ENCODE peak calls at places on chromosome X, in four cellular contexts. One of them, this sample, is unnamed.

GRCh38 chrX:24395775-24396174 is 35.3 kb downstream of the SUPT20HL1 start:
- DNase-seq in K562: peak; percentile 54
- DNase-seq in HepG2: peak; percentile 43
- DNase-seq in GM12878: peak; percentile 51
- DNase-seq in this sample: peak; percentile 75

GRCh38 chrX:15321447-15321846 is 6.0 kb upstream of the ASB11 start:
- DNase-seq in K562: no peak
- DNase-seq in HepG2: no peak
- DNase-seq in GM12878: no peak
- DNase-seq in this sample: no peak

GRCh38 chrX:140712413-140713173 is 3.0 kb downstream of the LINC00632 start:
- DNase-seq in K562: no peak
- DNase-seq in HepG2: no peak
- DNase-seq in GM12878: no peak
- DNase-seq in this sample: peak; percentile 46

GRCh38 chrX:141142946-141143345 is 34.0 kb downstream of the LDOC1 start:
- DNase-seq in K562: no peak
- DNase-seq in HepG2: no peak
- DNase-seq in GM12878: no peak
- DNase-seq in this sample: no peak

GRCh38 chrX:124388562-124388961 is 42.2 kb downstream of the SH2D1A start:
- DNase-seq in K562: peak; percentile 75
- DNase-seq in HepG2: peak; percentile 9
- DNase-seq in GM12878: no peak
- DNase-seq in this sample: peak; percentile 67

GRCh38 chrX:154799554-154800348 is 5.5 kb downstream of the MPP1 start:
- DNase-seq in K562: peak; percentile 32
- DNase-seq in HepG2: peak; percentile 90
- DNase-seq in GM12878: no peak
- DNase-seq in this sample: no peak

GRCh38 chrX:121308276-121308805 is 260.9 kb downstream of the GLUD2 start:
- DNase-seq in K562: peak; percentile 38
- DNase-seq in HepG2: peak; percentile 6
- DNase-seq in GM12878: peak; percentile 68
- DNase-seq in this sample: peak; percentile 57

GRCh38 chrX:133297284-133297683 is 79.1 kb upstream of the TFDP3 start:
- DNase-seq in K562: no peak
- DNase-seq in HepG2: no peak
- DNase-seq in GM12878: no peak
- DNase-seq in this sample: no peak

GRCh38 chrX:1679238-1679637 is 64.4 kb downstream of the ASMT start:
- DNase-seq in K562: no peak
- DNase-seq in HepG2: no peak
- DNase-seq in GM12878: no peak
- DNase-seq in this sample: no peak

GRCh38 chrX:111123125-111123524 is 27.1 kb downstream of the PAK3 start:
- DNase-seq in K562: no peak
- DNase-seq in HepG2: no peak
- DNase-seq in GM12878: no peak
- DNase-seq in this sample: no peak

GRCh38 chrX:72308566-72309296 is 3.0 kb upstream of the CITED1 start:
- DNase-seq in K562: peak; percentile 71
- DNase-seq in HepG2: peak; percentile 27
- DNase-seq in GM12878: no peak
- DNase-seq in this sample: peak; percentile 86

GRCh38 chrX:2242326-2242725 is 258.4 kb downstream of the DHRSX start:
- DNase-seq in K562: no peak
- DNase-seq in HepG2: no peak
- DNase-seq in GM12878: no peak
- DNase-seq in this sample: no peak

GRCh38 chrX:134654398-134655012 is 3.8 kb downstream of the PLAC1 start:
- DNase-seq in K562: no peak
- DNase-seq in HepG2: no peak
- DNase-seq in GM12878: no peak
- DNase-seq in this sample: no peak

GRCh38 chrX:11908371-11908770 is 150.3 kb downstream of the MSL3 start:
- DNase-seq in K562: peak; percentile 9
- DNase-seq in HepG2: peak; percentile 2
- DNase-seq in GM12878: peak; percentile 25
- DNase-seq in this sample: peak; percentile 20

GRCh38 chrX:108610141-108610540 is 126.2 kb downstream of the IRS4 start:
- DNase-seq in K562: no peak
- DNase-seq in HepG2: no peak
- DNase-seq in GM12878: no peak
- DNase-seq in this sample: no peak

GRCh38 chrX:6383488-6383887 is 151.4 kb downstream of the VCX3A start:
- DNase-seq in K562: no peak
- DNase-seq in HepG2: no peak
- DNase-seq in GM12878: no peak
- DNase-seq in this sample: no peak

GRCh38 chrX:72461766-72462165 is 110.9 kb downstream of the HDAC8 start:
- DNase-seq in K562: no peak
- DNase-seq in HepG2: no peak
- DNase-seq in GM12878: no peak
- DNase-seq in this sample: no peak

GRCh38 chrX:49066278-49066677 is 7.5 kb downstream of the CCDC120 start:
- DNase-seq in K562: no peak
- DNase-seq in HepG2: no peak
- DNase-seq in GM12878: no peak
- DNase-seq in this sample: no peak

GRCh38 chrX:40167240-40168182 is 69.8 kb upstream of the BCOR start:
- DNase-seq in K562: peak; percentile 46
- DNase-seq in HepG2: no peak
- DNase-seq in GM12878: no peak
- DNase-seq in this sample: no peak

GRCh38 chrX:31580227-31580626 is 508.4 kb upstream of the FTHL17 start:
- DNase-seq in K562: no peak
- DNase-seq in HepG2: no peak
- DNase-seq in GM12878: no peak
- DNase-seq in this sample: peak; percentile 21

GRCh38 chrX:149490100-149490499 is 15.0 kb downstream of the IDS start:
- DNase-seq in K562: no peak
- DNase-seq in HepG2: no peak
- DNase-seq in GM12878: no peak
- DNase-seq in this sample: no peak

GRCh38 chrX:136166221-136166855 is 19.0 kb downstream of the FHL1 start:
- DNase-seq in K562: peak; percentile 17
- DNase-seq in HepG2: no peak
- DNase-seq in GM12878: no peak
- DNase-seq in this sample: peak; percentile 23

GRCh38 chrX:39309018-39309620 is 507.9 kb downstream of the MID1IP1 start:
- DNase-seq in K562: no peak
- DNase-seq in HepG2: no peak
- DNase-seq in GM12878: no peak
- DNase-seq in this sample: no peak

GRCh38 chrX:97854071-97854470 is 970.4 kb downstream of the RPA4 start:
- DNase-seq in K562: no peak
- DNase-seq in HepG2: no peak
- DNase-seq in GM12878: no peak
- DNase-seq in this sample: no peak
- TF ChIP-seq TARDBP in K562: no peak
- TF ChIP-seq TARDBP in HepG2: no peak
- TF ChIP-seq TARDBP in GM12878: no peak
- TF ChIP-seq TARDBP in this sample: no peak

DNA sequence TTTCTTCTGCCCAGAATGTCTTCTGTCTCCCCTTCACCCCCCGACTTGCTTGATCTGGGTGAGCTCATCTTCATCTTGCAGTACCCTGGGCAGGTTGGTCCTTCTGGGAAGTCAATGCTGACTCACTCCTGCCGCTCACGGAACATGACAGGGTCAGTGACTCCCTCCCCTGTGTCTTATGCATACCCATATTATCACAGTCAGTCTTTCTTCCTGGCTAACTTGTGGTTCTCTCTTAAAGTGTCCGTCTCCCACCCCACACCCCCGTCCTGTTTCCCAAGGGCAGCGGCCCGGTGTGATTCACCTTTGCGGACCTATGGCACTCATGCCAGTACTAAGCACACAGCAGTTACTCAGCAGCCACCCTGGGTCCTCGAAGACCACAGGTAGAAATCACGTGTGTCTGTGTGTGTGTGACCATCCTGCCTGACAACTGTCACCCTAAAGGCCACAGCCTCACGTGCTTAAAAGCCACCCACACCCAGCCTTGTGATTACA is 17.7 kb downstream of the IQSEC2 start:
- DNase-seq in K562: peak; percentile 85
- DNase-seq in HepG2: no peak
- DNase-seq in GM12878: no peak
- DNase-seq in this sample: no peak
- TF ChIP-seq TARDBP in K562: no peak
- TF ChIP-seq TARDBP in HepG2: no peak
- TF ChIP-seq TARDBP in GM12878: no peak
- TF ChIP-seq TARDBP in this sample: no peak

GRCh38 chrX:97863261-97863660 is 979.6 kb downstream of the RPA4 start:
- DNase-seq in K562: no peak
- DNase-seq in HepG2: no peak
- DNase-seq in GM12878: no peak
- DNase-seq in this sample: no peak
- TF ChIP-seq TARDBP in K562: no peak
- TF ChIP-seq TARDBP in HepG2: no peak
- TF ChIP-seq TARDBP in GM12878: no peak
- TF ChIP-seq TARDBP in this sample: no peak

GRCh38 chrX:44310227-44310626 is 33.2 kb downstream of the EFHC2 start:
- DNase-seq in K562: no peak
- DNase-seq in HepG2: no peak
- DNase-seq in GM12878: no peak
- DNase-seq in this sample: no peak
- TF ChIP-seq TARDBP in K562: no peak
- TF ChIP-seq TARDBP in HepG2: no peak
- TF ChIP-seq TARDBP in GM12878: no peak
- TF ChIP-seq TARDBP in this sample: no peak

GRCh38 chrX:47614618-47615017 is 5.0 kb downstream of the SYN1 start:
- DNase-seq in K562: no peak
- DNase-seq in HepG2: no peak
- DNase-seq in GM12878: no peak
- DNase-seq in this sample: no peak

GRCh38 chrX:47611926-47612325 is 7.7 kb downstream of the SYN1 start:
- DNase-seq in K562: no peak
- DNase-seq in HepG2: no peak
- DNase-seq in GM12878: no peak
- DNase-seq in this sample: no peak

GRCh38 chrX:47612418-47612817 is 7.2 kb downstream of the SYN1 start:
- DNase-seq in K562: no peak
- DNase-seq in HepG2: no peak
- DNase-seq in GM12878: no peak
- DNase-seq in this sample: no peak

GRCh38 chrX:47610506-47610905 is 9.2 kb downstream of the SYN1 start:
- DNase-seq in K562: no peak
- DNase-seq in HepG2: no peak
- DNase-seq in GM12878: no peak
- DNase-seq in this sample: no peak

GRCh38 chrX:47613082-47613481 is 6.6 kb downstream of the SYN1 start:
- DNase-seq in K562: peak; percentile 24
- DNase-seq in HepG2: no peak
- DNase-seq in GM12878: no peak
- DNase-seq in this sample: no peak
- TF ChIP-seq TARDBP in K562: no peak
- TF ChIP-seq TARDBP in HepG2: no peak
- TF ChIP-seq TARDBP in GM12878: no peak
- TF ChIP-seq TARDBP in this sample: no peak